ENCODE peak calls at places on chromosome 11, in seven cellular contexts. M, F, O, H, W, J and A are unnamed samples. For H3K27me3, the result is how much of the 10 kb centered on the place peaks cover.

GRCh38 chr11:5694642-5695041 is 5.1 kb downstream of the TRIM22 start:
- DNase-seq in J (no peak), M (no peak), F (no peak), W (no peak), H (no peak), O (no peak), A (no peak)

GRCh38 chr11:86162257-86162656 is 82.3 kb upstream of the EED start:
- DNase-seq in H (peak), O (no peak), W (peak), M (no peak), J (no peak), F (peak), A (peak)

GRCh38 chr11:93291146-93291545 is 39.4 kb upstream of the DEUP1 start:
- DNase-seq in F (no peak), M (no peak), J (no peak), W (no peak), O (no peak), H (no peak), A (no peak)

GRCh38 chr11:2444301-2445106 is at the start of the genes KCNQ1 and TRPM5:
- DNase-seq in O (peak), H (peak), M (peak), W (no peak), J (peak), F (no peak), A (peak)

GRCh38 chr11:120215634-120216033 is 4.8 kb downstream of the OAF start:
- DNase-seq in F (peak), O (peak), J (no peak), W (no peak), M (no peak), H (no peak), A (peak)

GRCh38 chr11:61384271-61385242 is 7.8 kb upstream of the TMEM216 start:
- DNase-seq in W (no peak), J (no peak), F (peak), O (no peak), H (no peak), M (peak), A (no peak)

GRCh38 chr11:120400564-120401364 is 64.6 kb downstream of the ARHGEF12 start:
- DNase-seq in O (no peak), W (peak), J (peak), H (peak), F (peak), M (no peak), A (peak)

GRCh38 chr11:14552089-14552488 is 31.9 kb upstream of the PSMA1 start:
- DNase-seq in F (no peak), J (no peak), H (no peak), W (no peak), O (no peak), M (no peak), A (no peak)

GRCh38 chr11:130894322-130895025 is 21.8 kb downstream of the SNX19 start:
- DNase-seq in H (peak), J (peak), W (peak), F (peak), M (peak), O (peak), A (peak)

GRCh38 chr11:29263971-29264682 is 752.7 kb downstream of the KCNA4 start:
- DNase-seq in W (no peak), M (no peak), H (no peak), J (no peak), F (peak), O (no peak), A (peak)

GRCh38 chr11:11057472-11057854 is 199.6 kb upstream of the ZBED5 start:
- DNase-seq in O (no peak), F (peak), H (no peak), M (no peak), J (no peak), W (no peak), A (peak)

GRCh38 chr11:61587541-61587941 is 6.7 kb upstream of the SYT7 start:
- DNase-seq in W (no peak), M (peak), J (no peak), O (peak), H (peak), F (peak), A (peak)

GRCh38 chr11:94739331-94739730 is 28.8 kb upstream of the AMOTL1 start:
- DNase-seq in M (no peak), J (no peak), W (no peak), O (no peak), H (no peak), F (no peak), A (no peak)

GRCh38 chr11:123475478-123475877 is 45.4 kb downstream of the GRAMD1B start:
- DNase-seq in F (peak), O (no peak), H (no peak), J (no peak), W (no peak), M (no peak), A (no peak)

GRCh38 chr11:95459268-95460040 is 228.5 kb upstream of the SESN3 start:
- DNase-seq in W (no peak), J (peak), M (no peak), O (no peak), F (peak), H (no peak), A (no peak)

GRCh38 chr11:12505183-12505582 is 127.8 kb downstream of the PARVA start:
- DNase-seq in O (no peak), M (no peak), J (no peak), H (no peak), F (no peak), W (no peak), A (no peak)

GRCh38 chr11:112795142-112795815 is 165.9 kb upstream of the NCAM1 start:
- DNase-seq in O (peak), J (no peak), W (no peak), M (no peak), F (peak), H (peak), A (peak)

GRCh38 chr11:129457321-129457720 is 81.7 kb downstream of the BARX2 start:
- DNase-seq in H (peak), F (no peak), J (no peak), W (no peak), O (no peak), M (no peak), A (no peak)

GRCh38 chr11:96486890-96487633 is 97.2 kb downstream of the JRKL start:
- DNase-seq in O (peak), J (peak), W (no peak), M (peak), H (peak), F (peak), A (peak)

GRCh38 chr11:66288138-66288865 is 641 bp downstream of the YIF1A start:
- DNase-seq in M (no peak), H (peak), W (no peak), J (peak), F (peak), O (no peak), A (peak)

GRCh38 chr11:18225906-18226305 is 10.7 kb downstream of the SAA4 start:
- DNase-seq in W (no peak), O (no peak), F (no peak), J (no peak), H (no peak), M (no peak), A (no peak)

GRCh38 chr11:13287026-13287425 is 9.4 kb downstream of the BMAL1 start:
- DNase-seq in J (no peak), O (no peak), H (no peak), M (no peak), F (no peak), W (no peak), A (no peak)

GRCh38 chr11:2252018-2252417 is 18.4 kb downstream of the ASCL2 start:
- DNase-seq in J (no peak), W (no peak), O (no peak), H (no peak), F (no peak), M (no peak), A (no peak)

GRCh38 chr11:19426719-19427066 is 185.9 kb upstream of the E2F8 start:
- DNase-seq in W (no peak), F (no peak), J (no peak), M (no peak), O (no peak), H (no peak), A (no peak)

GRCh38 chr11:95682552-95682951 is 107.0 kb downstream of the FAM76B start:
- DNase-seq in O (no peak), W (no peak), M (no peak), J (no peak), F (peak), H (no peak), A (peak)

GRCh38 chr11:130679247-130679646 is 230.8 kb downstream of the ADAMTS15 start:
- DNase-seq in F (no peak), H (no peak), J (no peak), W (no peak), M (no peak), O (no peak), A (no peak)

GRCh38 chr11:76587810-76588454 is 82.6 kb downstream of the LRRC32 start:
- DNase-seq in O (no peak), F (no peak), W (no peak), M (no peak), H (no peak), J (no peak), A (no peak)

GRCh38 chr11:35059040-35059439 is 79.9 kb upstream of the CD44 start:
- DNase-seq in W (no peak), H (no peak), M (no peak), O (no peak), F (no peak), J (no peak), A (no peak)

GRCh38 chr11:130633466-130633865 is 185.0 kb downstream of the ADAMTS15 start:
- DNase-seq in J (no peak), F (peak), O (no peak), W (no peak), H (no peak), M (no peak), A (no peak)

GRCh38 chr11:20050551-20051333 is 109.5 kb downstream of the DBX1 start:
- DNase-seq in M (no peak), O (no peak), H (no peak), F (no peak), J (no peak), W (no peak), A (no peak)

GRCh38 chr11:24078056-24078455 is 418.8 kb upstream of the LUZP2 start:
- DNase-seq in M (no peak), H (no peak), F (no peak), O (no peak), J (no peak), W (peak), A (no peak)

GRCh38 chr11:18265949-18266348 is at the start of gene SAA1:
- DNase-seq in O (no peak), W (no peak), F (no peak), J (no peak), M (no peak), H (no peak), A (no peak)

GRCh38 chr11:97079244-97079643 is 689.4 kb downstream of the JRKL start:
- DNase-seq in J (no peak), F (no peak), H (no peak), O (no peak), W (no peak), M (no peak), A (no peak)

GRCh38 chr11:57648791-57649735 is 649 bp downstream of the YPEL4 start:
- DNase-seq in M (no peak), W (no peak), O (no peak), F (peak), J (no peak), H (no peak), A (no peak)

GRCh38 chr11:82775736-82776346 is 42.2 kb upstream of the FAM181B start:
- DNase-seq in J (no peak), F (peak), M (no peak), H (peak), W (peak), O (no peak), A (peak)

GRCh38 chr11:61541568-61541967 is 33.0 kb downstream of the LRRC10B start:
- DNase-seq in F (peak), W (no peak), J (no peak), M (no peak), O (no peak), H (no peak), A (peak)

GRCh38 chr11:23278121-23278520 is 417.8 kb upstream of the CCDC179 start:
- DNase-seq in O (no peak), F (peak), M (no peak), H (no peak), W (peak), J (no peak), A (no peak)

GRCh38 chr11:86459002-86459385 is 84.3 kb downstream of the CCDC81 start:
- DNase-seq in M (no peak), W (no peak), H (no peak), J (no peak), F (peak), O (no peak), A (no peak)

GRCh38 chr11:75286826-75287465 is 46.4 kb downstream of the TPBGL start:
- DNase-seq in F (peak), H (no peak), O (no peak), M (no peak), J (no peak), W (no peak), A (no peak)

GRCh38 chr11:1038361-1038760 is 1.8 kb upstream of the MUC6 start:
- DNase-seq in J (no peak), O (no peak), M (no peak), W (no peak), F (no peak), H (no peak), A (no peak)
- H3K4me3 ChIP-seq in J (no peak), O (no peak), M (no peak), W (no peak), F (no peak), H (no peak), A (no peak)

DNA sequence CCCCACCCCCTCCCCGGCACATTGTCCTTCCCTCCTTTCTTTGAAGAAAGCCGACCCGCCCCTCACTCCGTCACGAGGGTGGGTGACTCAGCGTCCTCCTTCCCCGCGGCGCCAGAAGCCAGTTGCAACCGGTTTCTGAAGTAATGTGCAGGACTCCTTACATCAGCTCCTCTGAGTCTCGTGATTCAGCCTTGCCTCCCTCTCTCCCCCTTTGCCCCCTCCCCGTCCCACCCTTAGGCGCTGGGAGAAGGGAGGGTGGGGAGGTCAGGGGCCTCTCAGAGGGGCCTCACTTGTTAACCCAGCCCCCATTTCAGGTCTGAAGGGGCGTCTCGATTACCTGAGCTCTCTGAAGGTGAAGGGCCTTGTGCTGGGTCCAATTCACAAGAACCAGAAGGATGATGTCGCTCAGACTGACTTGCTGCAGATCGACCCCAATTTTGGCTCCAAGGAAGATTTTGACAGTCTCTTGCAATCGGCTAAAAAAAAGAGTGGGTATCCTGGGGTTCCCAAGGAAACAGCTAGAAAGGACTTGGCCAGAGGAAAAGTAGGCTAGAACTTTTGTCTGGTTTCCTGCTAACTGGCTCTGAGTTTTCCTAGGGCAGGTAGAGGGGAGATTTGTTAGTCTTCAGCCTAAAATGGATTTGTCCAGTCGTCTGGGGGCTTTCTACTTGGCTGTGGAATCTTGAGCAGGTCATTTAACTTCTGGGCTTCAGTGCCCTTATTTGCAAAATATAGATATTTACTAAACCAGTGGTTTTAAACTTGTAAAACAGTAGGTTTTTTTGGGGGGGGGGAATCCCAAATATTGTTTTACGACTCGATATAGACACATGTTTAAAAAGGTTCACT is 1.1 kb downstream of the SLC3A2 start:
- DNase-seq in J (peak), F (peak), W (peak), H (peak), M (peak), O (peak), A (peak)
- H3K27me3 ChIP-seq in J (under half), F (under half), W (under half), H (under half), M (under half), O (under half), A (under half)

GRCh38 chr11:124945826-124946225 is 8.2 kb upstream of the CCDC15 start:
- DNase-seq in H (no peak), M (no peak), J (no peak), F (no peak), W (no peak), O (no peak), A (no peak)
- H3K4me3 ChIP-seq in H (no peak), M (no peak), J (no peak), F (no peak), W (no peak), O (no peak), A (no peak)

GRCh38 chr11:70098936-70099335 is 20.8 kb downstream of the ANO1 start:
- DNase-seq in J (no peak), O (no peak), M (no peak), F (no peak), H (no peak), W (no peak), A (no peak)
- H3K27me3 ChIP-seq in J (under half), O (under half), M (under half), F (under half), H (under half), W (under half), A (under half)

GRCh38 chr11:71499125-71499524 is 27.9 kb upstream of the KRTAP5-7 start:
- DNase-seq in J (no peak), H (no peak), W (no peak), F (no peak), M (no peak), O (peak), A (peak)
- H3K4me3 ChIP-seq in J (no peak), H (no peak), W (no peak), F (no peak), M (no peak), O (no peak), A (no peak)

GRCh38 chr11:36574486-36574885 is 6.7 kb downstream of the RAG1 start:
- DNase-seq in J (no peak), M (no peak), W (no peak), F (no peak), O (no peak), H (no peak), A (no peak)
- H3K27me3 ChIP-seq in J (under half), M (under half), W (under half), F (under half), O (under half), H (under half), A (under half)

GRCh38 chr11:69053169-69053477 is 4.4 kb downstream of the TPCN2 start:
- DNase-seq in M (no peak), O (no peak), H (no peak), W (no peak), F (no peak), J (no peak), A (no peak)

GRCh38 chr11:69052343-69053168 is 3.8 kb downstream of the TPCN2 start:
- DNase-seq in F (no peak), M (no peak), J (no peak), W (no peak), O (no peak), H (no peak), A (no peak)

GRCh38 chr11:69053546-69054396 is 5.0 kb downstream of the TPCN2 start:
- DNase-seq in H (no peak), W (no peak), O (no peak), J (no peak), F (no peak), M (no peak), A (no peak)

GRCh38 chr11:69050592-69051380 is 2.1 kb downstream of the TPCN2 start:
- DNase-seq in F (no peak), O (no peak), M (no peak), J (no peak), H (no peak), W (no peak), A (no peak)

GRCh38 chr11:69051381-69052342 is 2.9 kb downstream of the TPCN2 start:
- DNase-seq in H (no peak), J (no peak), F (peak), O (no peak), W (no peak), M (no peak), A (no peak)
- H3K4me3 ChIP-seq in H (no peak), J (no peak), F (no peak), O (no peak), W (no peak), M (no peak), A (no peak)

DNA sequence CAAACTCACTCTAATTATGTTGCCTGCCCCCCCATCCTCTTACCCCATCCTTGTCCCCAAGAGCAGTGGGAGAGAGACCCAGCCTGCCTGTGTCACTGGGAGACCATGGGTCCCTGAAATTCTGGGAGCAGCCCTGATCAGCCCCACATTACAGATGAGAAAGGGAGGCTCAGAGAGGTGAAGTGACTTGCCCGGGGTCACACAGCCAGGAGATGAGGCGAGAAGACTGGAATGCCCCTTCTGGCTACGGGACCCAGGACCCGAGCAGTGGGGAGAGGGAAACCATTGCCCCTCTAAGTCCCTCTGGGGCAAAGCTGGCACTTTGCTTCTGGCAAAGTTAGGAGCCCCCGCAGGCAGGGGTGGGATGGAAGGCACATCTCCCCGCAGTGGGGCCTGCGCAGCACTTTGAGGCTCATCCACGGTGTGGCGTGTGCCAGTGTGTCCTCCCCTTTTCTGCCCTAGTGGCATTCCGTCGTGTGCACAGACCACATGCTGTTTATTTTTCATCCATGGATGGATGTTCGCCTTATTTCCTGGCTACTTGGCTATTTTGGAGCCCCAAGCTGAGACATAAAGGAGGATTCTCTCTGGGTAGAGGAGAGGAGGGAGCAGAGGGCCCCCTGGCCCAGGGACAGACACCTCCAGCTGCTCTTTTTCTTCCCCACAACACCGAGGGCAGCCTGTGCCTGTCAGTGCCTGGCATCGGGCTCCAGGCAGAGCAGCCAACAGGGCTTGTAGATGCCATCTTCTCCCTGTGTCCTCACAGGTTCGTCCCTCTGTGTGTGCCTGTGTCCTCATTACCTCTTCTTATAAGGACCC is 3.7 kb upstream of the FGF3 start:
- DNase-seq in M (no peak), W (no peak), O (no peak), J (no peak), H (no peak), F (no peak), A (no peak)
- H3K27me3 ChIP-seq in M (under half), W (half or more), O (under half), J (under half), H (half or more), F (under half), A (under half)

GRCh38 chr11:64164392-64165312 is 1.3 kb downstream of the MACROD1 start:
- DNase-seq in H (peak), W (no peak), O (peak), F (peak), J (peak), M (peak), A (peak)
- H3K4me3 ChIP-seq in H (peak), W (peak), O (peak), F (peak), J (peak), M (peak), A (peak)